ENCODE peak calls at places on chromosomes 16 and 17, in five cellular contexts. D, E, L, Q and M are unnamed samples.

GRCh38 chr16:23132921-23133532 is 16.2 kb downstream of the USP31 start:
- DNase-seq in D (no peak), E (peak), L (no peak), Q (peak), M (no peak)

GRCh38 chr17:17304521-17304985 is 1.4 kb downstream of the NT5M start:
- DNase-seq in D (no peak), E (no peak), L (no peak), Q (no peak), M (peak)

GRCh38 chr16:81542609-81543570 is 98.3 kb downstream of the CMIP start:
- DNase-seq in D (no peak), E (no peak), L (no peak), Q (no peak), M (no peak)

GRCh38 chr17:3040882-3041281 is 22.5 kb downstream of the OR1D5 start:
- DNase-seq in D (no peak), E (no peak), L (no peak), Q (no peak), M (no peak)

GRCh38 chr17:68344701-68345136 is 53.4 kb downstream of the ARSG start:
- DNase-seq in D (no peak), E (no peak), L (no peak), Q (peak), M (peak)

GRCh38 chr16:70156207-70156978 is 17.2 kb upstream of the CLEC18C start:
- DNase-seq in D (no peak), E (peak), L (no peak), Q (no peak), M (peak)

GRCh38 chr17:76554131-76554530 is 14.3 kb downstream of the PRCD start:
- DNase-seq in D (no peak), E (no peak), L (no peak), Q (no peak), M (no peak)

GRCh38 chr17:14282700-14283099 is 18.2 kb upstream of the HS3ST3B1 start:
- DNase-seq in D (peak), E (no peak), L (no peak), Q (no peak), M (no peak)

GRCh38 chr16:88561485-88562369 is 8.5 kb upstream of the ZC3H18 start:
- DNase-seq in D (no peak), E (peak), L (no peak), Q (peak), M (peak)

GRCh38 chr16:29815793-29816693 is at the start of gene PAGR1:
- DNase-seq in D (peak), E (peak), L (peak), Q (peak), M (peak)

GRCh38 chr16:1378804-1379053 is 27.0 kb downstream of the GNPTG start:
- DNase-seq in D (no peak), E (no peak), L (no peak), Q (no peak), M (no peak)

GRCh38 chr17:17500999-17501605 is 4.9 kb upstream of the RASD1 start:
- DNase-seq in D (no peak), E (no peak), L (no peak), Q (no peak), M (peak)

GRCh38 chr16:87528690-87529579 is 36.1 kb upstream of the ZCCHC14 start:
- DNase-seq in D (no peak), E (no peak), L (no peak), Q (no peak), M (no peak)

GRCh38 chr16:47970291-47970931 is 185.4 kb downstream of the ABCC12 start:
- DNase-seq in D (no peak), E (peak), L (no peak), Q (peak), M (no peak)

GRCh38 chr16:16033208-16033717 is 83.8 kb downstream of the ABCC1 start:
- DNase-seq in D (no peak), E (no peak), L (no peak), Q (no peak), M (peak)

GRCh38 chr16:22007509-22008214 is at the start of gene MOSMO:
- DNase-seq in D (no peak), E (peak), L (peak), Q (peak), M (peak)

GRCh38 chr17:79850571-79851460 is 11.6 kb upstream of the CBX4 start:
- DNase-seq in D (no peak), E (peak), L (no peak), Q (peak), M (peak)

GRCh38 chr16:8730335-8730915 is 56.0 kb downstream of the ABAT start:
- DNase-seq in D (no peak), E (no peak), L (no peak), Q (no peak), M (peak)

GRCh38 chr16:89922477-89922883 is 662 bp upstream of the TUBB3 start:
- DNase-seq in D (no peak), E (peak), L (peak), Q (peak), M (peak)

GRCh38 chr17:20263595-20263994 is 203.7 kb downstream of the LGALS9B start:
- DNase-seq in D (no peak), E (peak), L (no peak), Q (peak), M (no peak)

GRCh38 chr16:64152010-64152767 is 969.7 kb downstream of the CDH11 start:
- DNase-seq in D (no peak), E (peak), L (no peak), Q (no peak), M (peak)

GRCh38 chr16:7597677-7598076 is 265.0 kb downstream of the RBFOX1 start:
- DNase-seq in D (no peak), E (no peak), L (no peak), Q (no peak), M (no peak)

GRCh38 chr17:64281962-64282752 is 19.1 kb upstream of the TEX2 start:
- DNase-seq in D (peak), E (peak), L (no peak), Q (peak), M (peak)

GRCh38 chr16:48846277-48846676 is 236.3 kb upstream of the N4BP1 start:
- DNase-seq in D (no peak), E (no peak), L (no peak), Q (no peak), M (no peak)

GRCh38 chr16:11896776-11897175 is 19.0 kb downstream of the GSPT1 start:
- DNase-seq in D (no peak), E (peak), L (no peak), Q (peak), M (peak)

GRCh38 chr17:80222376-80223141 is 2.3 kb downstream of the SLC26A11 start:
- DNase-seq in D (no peak), E (no peak), L (no peak), Q (no peak), M (peak)

GRCh38 chr17:6325741-6326140 is 109.2 kb downstream of the AIPL1 start:
- DNase-seq in D (no peak), E (no peak), L (no peak), Q (no peak), M (no peak)

GRCh38 chr17:29039764-29040598 is 3.0 kb upstream of the PIPOX start:
- DNase-seq in D (no peak), E (peak), L (no peak), Q (peak), M (peak)

GRCh38 chr16:12661656-12662172 is 142.0 kb downstream of the CPPED1 start:
- DNase-seq in D (no peak), E (peak), L (no peak), Q (peak), M (no peak)

GRCh38 chr16:48173877-48174276 is 18.1 kb upstream of the ABCC12 start:
- DNase-seq in D (no peak), E (no peak), L (no peak), Q (no peak), M (no peak)

GRCh38 chr16:6428861-6429260 is 903.8 kb upstream of the RBFOX1 start:
- DNase-seq in D (peak), E (no peak), L (no peak), Q (no peak), M (no peak)

GRCh38 chr16:24925163-24925562 is 79.4 kb downstream of the SLC5A11 start:
- DNase-seq in D (no peak), E (no peak), L (no peak), Q (no peak), M (no peak)

GRCh38 chr16:9047689-9048301 is 43.6 kb upstream of the HAPSTR1 start:
- DNase-seq in D (no peak), E (peak), L (peak), Q (peak), M (peak)

GRCh38 chr16:75593825-75594820 is 27.9 kb downstream of the GABARAPL2 start:
- DNase-seq in D (no peak), E (peak), L (no peak), Q (peak), M (no peak)

GRCh38 chr17:50638851-50639767 is 4.4 kb downstream of the ABCC3 start:
- DNase-seq in D (no peak), E (peak), L (peak), Q (peak), M (peak)

GRCh38 chr17:49461580-49461979 is 33.5 kb upstream of the NGFR start:
- DNase-seq in D (no peak), E (no peak), L (no peak), Q (no peak), M (peak)

GRCh38 chr17:79979841-79980215 is 55.8 kb downstream of the TBC1D16 start:
- DNase-seq in D (no peak), E (no peak), L (no peak), Q (no peak), M (peak)

GRCh38 chr17:45127583-45128300 is 4.6 kb downstream of the PLCD3 start:
- DNase-seq in D (no peak), E (no peak), L (peak), Q (peak), M (peak)